ENCODE peak calls at places on chromosomes 3 and 15, in five cellular contexts. E, D, Y, Z and X are unnamed samples.

GRCh38 chr15:41772720-41773331 is 1.5 kb upstream of the MAPKBP1 start:
- DNase-seq in E (peak; percentile 75), D (peak; percentile 78), Y (peak; percentile 38), Z (peak; percentile 59), X (peak; percentile 59)

GRCh38 chr3:80549173-80549572 is 781.4 kb upstream of the ROBO1 start:
- DNase-seq in E (no peak), D (no peak), Y (no peak), Z (no peak), X (no peak)

GRCh38 chr3:177208746-177209145 is 11.5 kb upstream of the TBL1XR1 start:
- DNase-seq in E (no peak), D (peak; percentile 50), Y (no peak), Z (no peak), X (no peak)

GRCh38 chr15:93831641-93832040 is 399.7 kb upstream of the MCTP2 start:
- DNase-seq in E (no peak), D (no peak), Y (no peak), Z (no peak), X (no peak)

GRCh38 chr3:111846717-111847116 is 12.3 kb upstream of the PHLDB2 start:
- DNase-seq in E (no peak), D (no peak), Y (no peak), Z (no peak), X (no peak)

GRCh38 chr3:169454823-169455222 is 208.7 kb downstream of the MECOM start:
- DNase-seq in E (no peak), D (no peak), Y (no peak), Z (no peak), X (no peak)

GRCh38 chr3:57354768-57355167 is 62.3 kb upstream of the ASB14 start:
- DNase-seq in E (no peak), D (no peak), Y (no peak), Z (no peak), X (no peak)

GRCh38 chr15:98794754-98795153 is 146.4 kb downstream of the IGF1R start:
- DNase-seq in E (no peak), D (peak; percentile 45), Y (no peak), Z (no peak), X (no peak)

GRCh38 chr3:110664148-110664547 is 407.5 kb upstream of the NECTIN3 start:
- DNase-seq in E (no peak), D (no peak), Y (no peak), Z (no peak), X (no peak)

GRCh38 chr3:184379375-184380209 is at the start of gene CHRD:
- DNase-seq in E (no peak), D (no peak), Y (no peak), Z (no peak), X (no peak)

GRCh38 chr3:71868891-71869290 is 83.9 kb upstream of the PROK2 start:
- DNase-seq in E (no peak), D (no peak), Y (no peak), Z (no peak), X (peak; percentile 23)

GRCh38 chr3:17510265-17510664 is 232.2 kb downstream of the TBC1D5 start:
- DNase-seq in E (no peak), D (no peak), Y (no peak), Z (no peak), X (no peak)

GRCh38 chr3:120604382-120604781 is 8.2 kb downstream of the NDUFB4 start:
- DNase-seq in E (no peak), D (no peak), Y (no peak), Z (no peak), X (peak; percentile 24)

GRCh38 chr3:52013802-52014598 is 18.3 kb upstream of the RPL29 start:
- DNase-seq in E (no peak), D (no peak), Y (no peak), Z (no peak), X (no peak)

GRCh38 chr15:91593081-91593480 is 260.4 kb upstream of the SLCO3A1 start:
- DNase-seq in E (no peak), D (no peak), Y (no peak), Z (no peak), X (no peak)

GRCh38 chr3:67202053-67202452 is 203.9 kb downstream of the KBTBD8 start:
- DNase-seq in E (no peak), D (no peak), Y (no peak), Z (no peak), X (no peak)

GRCh38 chr3:181384970-181385369 is 326.8 kb upstream of the SOX2 start:
- DNase-seq in E (no peak), D (no peak), Y (no peak), Z (no peak), X (no peak)

DNA sequence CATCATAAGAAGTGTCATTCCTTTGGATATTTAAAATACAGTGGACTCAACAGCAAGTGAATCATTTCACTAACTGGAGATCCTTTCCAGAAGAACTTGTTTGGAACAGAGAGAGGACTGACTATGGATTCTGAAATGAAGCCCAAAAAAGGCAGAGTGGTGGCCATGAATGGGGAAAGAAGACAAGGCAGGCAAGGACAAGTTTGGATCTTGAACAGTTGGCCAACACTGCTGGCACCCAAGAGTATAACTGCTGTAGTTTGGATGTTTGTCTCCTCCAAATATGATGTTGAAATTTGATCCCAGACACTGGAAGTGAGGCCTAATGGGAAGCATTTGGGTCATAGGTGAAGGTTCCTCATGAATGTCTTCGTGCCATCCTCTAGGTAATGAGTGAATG is 686.9 kb downstream of the GRM7 start:
- DNase-seq in E (no peak), D (no peak), Y (no peak), Z (no peak), X (no peak)
- H3K4me3 ChIP-seq in E (no peak overlapping the region), D (no peak overlapping the region), Y (no peak overlapping the region), Z (no peak overlapping the region), X (no peak overlapping the region)

GRCh38 chr15:24957691-24958090 is 2.9 kb downstream of the SNRPN start:
- DNase-seq in E (no peak), D (no peak), Y (no peak), Z (no peak), X (no peak)
- H3K4me3 ChIP-seq in E (no peak overlapping the region), D (no peak overlapping the region), Y (no peak overlapping the region), Z (no peak overlapping the region), X (no peak overlapping the region)

DNA sequence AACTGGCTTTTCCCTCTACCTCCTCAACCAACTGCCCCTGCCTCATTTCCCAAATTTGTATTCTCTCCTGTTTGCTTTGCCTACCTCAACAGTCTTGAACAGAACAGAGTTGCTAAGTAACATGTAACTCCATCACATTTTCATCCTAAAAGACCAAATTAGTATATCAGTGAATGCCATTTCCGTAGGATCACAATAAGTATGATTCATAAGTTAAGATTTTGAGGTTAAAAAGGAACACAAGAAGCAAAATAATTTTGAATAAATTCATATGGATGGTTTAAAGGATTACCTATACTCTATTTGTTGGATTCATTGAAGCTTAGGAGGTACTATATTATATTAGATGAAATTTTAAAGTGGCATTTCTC is 154.9 kb downstream of the ECT2 start:
- DNase-seq in E (no peak), D (no peak), Y (no peak), Z (no peak), X (no peak)
- H3K4me3 ChIP-seq in E (no peak overlapping the region), D (no peak overlapping the region), Y (no peak overlapping the region), Z (no peak overlapping the region), X (no peak overlapping the region)

GRCh38 chr3:140148824-140149390 is 213.9 kb downstream of the CLSTN2 start:
- DNase-seq in E (no peak), D (no peak), Y (no peak), Z (no peak), X (no peak)

GRCh38 chr3:140153736-140154135 is 218.8 kb downstream of the CLSTN2 start:
- DNase-seq in E (no peak), D (no peak), Y (no peak), Z (no peak), X (no peak)

GRCh38 chr3:140147965-140148490 is 213.0 kb downstream of the CLSTN2 start:
- DNase-seq in E (no peak), D (no peak), Y (no peak), Z (no peak), X (no peak)

GRCh38 chr3:140151321-140151720 is 216.3 kb downstream of the CLSTN2 start:
- DNase-seq in E (no peak), D (no peak), Y (no peak), Z (no peak), X (no peak)

GRCh38 chr3:140152851-140153640 is 218.1 kb downstream of the CLSTN2 start:
- DNase-seq in E (no peak), D (no peak), Y (no peak), Z (no peak), X (no peak)
- H3K4me3 ChIP-seq in E (no peak overlapping the region), D (no peak overlapping the region), Y (no peak overlapping the region), Z (no peak overlapping the region), X (no peak overlapping the region)

GRCh38 chr3:35679409-35680080 is 40.2 kb downstream of the ARPP21 start:
- DNase-seq in E (no peak), D (no peak), Y (no peak), Z (no peak), X (no peak)
- H3K4me3 ChIP-seq in E (no peak overlapping the region), D (no peak overlapping the region), Y (no peak overlapping the region), Z (no peak overlapping the region), X (no peak overlapping the region)

DNA sequence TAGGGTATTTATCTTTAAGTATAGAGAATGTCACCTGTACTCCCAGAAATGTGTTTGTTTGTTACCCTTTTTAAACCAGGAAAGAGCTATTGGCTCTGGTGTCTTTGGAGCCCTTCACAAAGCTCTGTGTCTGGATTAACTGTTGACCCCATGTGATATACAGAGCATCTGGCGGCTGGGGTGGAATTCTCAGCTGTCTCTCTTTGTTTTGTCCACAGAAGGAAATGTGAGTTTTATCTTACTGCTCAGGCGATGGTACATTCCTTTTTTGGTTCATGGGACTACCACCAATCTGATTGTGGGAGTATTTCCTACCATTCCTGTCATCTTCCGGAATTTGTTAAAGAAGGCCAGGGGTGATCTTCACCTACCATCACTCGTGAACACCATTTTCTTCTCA is 120.3 kb downstream of the AKAP13 start:
- DNase-seq in E (no peak), D (no peak), Y (no peak), Z (no peak), X (peak; percentile 35)
- H3K4me3 ChIP-seq in E (no peak overlapping the region), D (no peak overlapping the region), Y (no peak overlapping the region), Z (no peak overlapping the region), X (no peak overlapping the region)

GRCh38 chr15:65806387-65806786 is 14.3 kb upstream of the DENND4A start:
- DNase-seq in E (no peak), D (no peak), Y (no peak), Z (no peak), X (no peak)
- H3K4me3 ChIP-seq in E (peak overlapping the region; percentile 32), D (no peak overlapping the region), Y (no peak overlapping the region), Z (no peak overlapping the region), X (no peak overlapping the region)